ENCODE peak calls at places on chromosomes 12 and 14, in five cellular contexts. S is caudate nucleus; W is stimulated activated CD4-positive, alpha-beta T cell treated with anti-CD3 and anti-CD28 coated beads, TNF-alpha, amount 100 ng/mL, for 48 hours; G is AG10803; D is T-helper 9 cell. U is an unnamed sample.

GRCh38 chr12:91001306-91001705 is 3.5 kb downstream of the EPYC start:
- DNase-seq in S (no peak), W (no peak), G (no peak), D (no peak), U (no peak)

GRCh38 chr12:27319848-27320247 is 12.8 kb upstream of the BMAL2 start:
- DNase-seq in S (no peak), W (no peak), G (no peak), D (no peak), U (no peak)

GRCh38 chr12:92602476-92602875 is 100.3 kb upstream of the PLEKHG7 start:
- DNase-seq in S (no peak), W (no peak), G (peak), D (no peak), U (no peak)

GRCh38 chr12:104951759-104952509 is 6.2 kb downstream of the SLC41A2 start:
- DNase-seq in S (no peak), W (no peak), G (no peak), D (no peak), U (no peak)

GRCh38 chr12:87828384-87828973 is 200.7 kb downstream of the C12orf50 start:
- DNase-seq in S (no peak), W (no peak), G (no peak), D (no peak), U (no peak)

GRCh38 chr12:128982134-128982533 is 128.9 kb downstream of the GLT1D1 start:
- DNase-seq in S (no peak), W (no peak), G (no peak), D (no peak), U (no peak)

GRCh38 chr14:101855958-101856357 is 94.4 kb downstream of the PPP2R5C start:
- DNase-seq in S (no peak), W (no peak), G (no peak), D (no peak), U (no peak)

GRCh38 chr12:2160043-2160442 is 107.3 kb downstream of the CACNA1C start:
- DNase-seq in S (no peak), W (no peak), G (peak), D (no peak), U (no peak)

GRCh38 chr14:26984318-26985177 is 386.7 kb upstream of the NOVA1 start:
- DNase-seq in S (peak), W (no peak), G (peak), D (no peak), U (peak)

GRCh38 chr14:88562831-88563686 is at the start of gene ZC3H14:
- DNase-seq in S (peak), W (peak), G (peak), D (peak), U (peak)

GRCh38 chr12:119090865-119091264 is 87.9 kb upstream of the HSPB8 start:
- DNase-seq in S (no peak), W (no peak), G (no peak), D (no peak), U (no peak)

GRCh38 chr12:111792155-111792876 is 25.6 kb downstream of the ALDH2 start:
- DNase-seq in S (no peak), W (no peak), G (no peak), D (no peak), U (no peak)

GRCh38 chr14:62162998-62163589 is 400.9 kb downstream of the SNAPC1 start:
- DNase-seq in S (no peak), W (no peak), G (peak), D (no peak), U (no peak)

GRCh38 chr14:105149146-105149781 is 19.3 kb downstream of the JAG2 start:
- DNase-seq in S (no peak), W (no peak), G (no peak), D (no peak), U (no peak)

GRCh38 chr14:76015668-76016067 is 30.1 kb downstream of the IFT43 start:
- DNase-seq in S (no peak), W (no peak), G (no peak), D (no peak), U (no peak)

GRCh38 chr14:74973003-74973614 is 17.7 kb upstream of the PGF start:
- DNase-seq in S (no peak), W (no peak), G (no peak), D (no peak), U (no peak)

GRCh38 chr12:121711925-121712461 is 559 bp upstream of the TMEM120B start:
- DNase-seq in S (no peak), W (no peak), G (peak), D (no peak), U (peak)

U was measured in CMK.